ENCODE peak calls at places on chromosomes 5 and 9, in nine cellular contexts. One of them, this sample, is unnamed.

GRCh38 chr5:124902097-124902821 is 155.8 kb upstream of the ZNF608 start:
- DNase-seq in fibroblast of lung: peak
- DNase-seq in epithelial cell of esophagus: peak
- DNase-seq in AG04449: peak
- DNase-seq in kidney: peak
- DNase-seq in lower lobe of right lung: no peak
- DNase-seq in PC-9: no peak
- DNase-seq in cardiac fibroblast: peak
- DNase-seq in foreskin fibroblast: peak
- DNase-seq in this sample: peak

GRCh38 chr5:137617806-137618205 is 118.1 kb downstream of the KLHL3 start:
- DNase-seq in fibroblast of lung: peak
- DNase-seq in epithelial cell of esophagus: peak
- DNase-seq in AG04449: no peak
- DNase-seq in kidney: no peak
- DNase-seq in lower lobe of right lung: no peak
- DNase-seq in PC-9: no peak
- DNase-seq in cardiac fibroblast: peak
- DNase-seq in foreskin fibroblast: peak
- DNase-seq in this sample: peak

GRCh38 chr5:117594165-117594564 is 1019.5 kb upstream of the SEMA6A start:
- DNase-seq in fibroblast of lung: no peak
- DNase-seq in epithelial cell of esophagus: no peak
- DNase-seq in AG04449: no peak
- DNase-seq in kidney: no peak
- DNase-seq in lower lobe of right lung: no peak
- DNase-seq in PC-9: no peak
- DNase-seq in cardiac fibroblast: peak
- DNase-seq in foreskin fibroblast: peak
- DNase-seq in this sample: peak

GRCh38 chr9:87676976-87677775 is 48.7 kb upstream of the CTSL start:
- DNase-seq in fibroblast of lung: peak
- DNase-seq in epithelial cell of esophagus: no peak
- DNase-seq in AG04449: no peak
- DNase-seq in kidney: no peak
- DNase-seq in lower lobe of right lung: no peak
- DNase-seq in PC-9: no peak
- DNase-seq in cardiac fibroblast: peak
- DNase-seq in foreskin fibroblast: peak
- DNase-seq in this sample: peak

GRCh38 chr9:86122309-86122708 is 23.0 kb upstream of the GOLM1 start:
- DNase-seq in fibroblast of lung: no peak
- DNase-seq in epithelial cell of esophagus: no peak
- DNase-seq in AG04449: no peak
- DNase-seq in kidney: no peak
- DNase-seq in lower lobe of right lung: no peak
- DNase-seq in PC-9: peak
- DNase-seq in cardiac fibroblast: no peak
- DNase-seq in foreskin fibroblast: no peak
- DNase-seq in this sample: no peak

GRCh38 chr9:68706579-68707201 is 1.6 kb downstream of the PIP5K1B start:
- DNase-seq in fibroblast of lung: no peak
- DNase-seq in epithelial cell of esophagus: no peak
- DNase-seq in AG04449: no peak
- DNase-seq in kidney: no peak
- DNase-seq in lower lobe of right lung: no peak
- DNase-seq in PC-9: no peak
- DNase-seq in cardiac fibroblast: peak
- DNase-seq in foreskin fibroblast: no peak
- DNase-seq in this sample: no peak

GRCh38 chr9:8331507-8331906 is 531.9 kb upstream of the DMAC1 start:
- DNase-seq in fibroblast of lung: no peak
- DNase-seq in epithelial cell of esophagus: no peak
- DNase-seq in AG04449: no peak
- DNase-seq in kidney: peak
- DNase-seq in lower lobe of right lung: no peak
- DNase-seq in PC-9: no peak
- DNase-seq in cardiac fibroblast: no peak
- DNase-seq in foreskin fibroblast: no peak
- DNase-seq in this sample: no peak

GRCh38 chr5:176629853-176630680 is at the start of the genes EIF4E1B and SNCB:
- DNase-seq in fibroblast of lung: peak
- DNase-seq in epithelial cell of esophagus: peak
- DNase-seq in AG04449: no peak
- DNase-seq in kidney: peak
- DNase-seq in lower lobe of right lung: no peak
- DNase-seq in PC-9: no peak
- DNase-seq in cardiac fibroblast: no peak
- DNase-seq in foreskin fibroblast: peak
- DNase-seq in this sample: no peak

GRCh38 chr5:9502864-9503263 is 43.0 kb downstream of the SEMA5A start:
- DNase-seq in fibroblast of lung: no peak
- DNase-seq in epithelial cell of esophagus: no peak
- DNase-seq in AG04449: no peak
- DNase-seq in kidney: no peak
- DNase-seq in lower lobe of right lung: no peak
- DNase-seq in PC-9: no peak
- DNase-seq in cardiac fibroblast: no peak
- DNase-seq in foreskin fibroblast: no peak
- DNase-seq in this sample: no peak

GRCh38 chr9:37141015-37141414 is 20.6 kb downstream of the ZCCHC7 start:
- DNase-seq in fibroblast of lung: no peak
- DNase-seq in epithelial cell of esophagus: no peak
- DNase-seq in AG04449: no peak
- DNase-seq in kidney: no peak
- DNase-seq in lower lobe of right lung: no peak
- DNase-seq in PC-9: no peak
- DNase-seq in cardiac fibroblast: no peak
- DNase-seq in foreskin fibroblast: no peak
- DNase-seq in this sample: no peak

GRCh38 chr9:20395671-20396070 is 226.6 kb downstream of the MLLT3 start:
- DNase-seq in fibroblast of lung: no peak
- DNase-seq in epithelial cell of esophagus: no peak
- DNase-seq in AG04449: no peak
- DNase-seq in kidney: no peak
- DNase-seq in lower lobe of right lung: no peak
- DNase-seq in PC-9: no peak
- DNase-seq in cardiac fibroblast: no peak
- DNase-seq in foreskin fibroblast: no peak
- DNase-seq in this sample: no peak

GRCh38 chr5:149865746-149866145 is 78.8 kb downstream of the PDE6A start:
- DNase-seq in fibroblast of lung: no peak
- DNase-seq in epithelial cell of esophagus: peak
- DNase-seq in AG04449: no peak
- DNase-seq in kidney: no peak
- DNase-seq in lower lobe of right lung: no peak
- DNase-seq in PC-9: no peak
- DNase-seq in cardiac fibroblast: peak
- DNase-seq in foreskin fibroblast: no peak
- DNase-seq in this sample: no peak

GRCh38 chr9:108182950-108183381 is 672.8 kb downstream of the ACTL7B start:
- DNase-seq in fibroblast of lung: peak
- DNase-seq in epithelial cell of esophagus: peak
- DNase-seq in AG04449: no peak
- DNase-seq in kidney: no peak
- DNase-seq in lower lobe of right lung: no peak
- DNase-seq in PC-9: no peak
- DNase-seq in cardiac fibroblast: peak
- DNase-seq in foreskin fibroblast: no peak
- DNase-seq in this sample: peak

GRCh38 chr9:114616684-114617520 is 5.8 kb downstream of the TMEM268 start:
- DNase-seq in fibroblast of lung: no peak
- DNase-seq in epithelial cell of esophagus: peak
- DNase-seq in AG04449: no peak
- DNase-seq in kidney: peak
- DNase-seq in lower lobe of right lung: peak
- DNase-seq in PC-9: no peak
- DNase-seq in cardiac fibroblast: no peak
- DNase-seq in foreskin fibroblast: no peak
- DNase-seq in this sample: no peak

GRCh38 chr5:127599847-127600246 is 49.0 kb upstream of the CTXN3 start:
- DNase-seq in fibroblast of lung: no peak
- DNase-seq in epithelial cell of esophagus: no peak
- DNase-seq in AG04449: no peak
- DNase-seq in kidney: no peak
- DNase-seq in lower lobe of right lung: no peak
- DNase-seq in PC-9: no peak
- DNase-seq in cardiac fibroblast: no peak
- DNase-seq in foreskin fibroblast: no peak
- DNase-seq in this sample: no peak

GRCh38 chr9:8256880-8257279 is 457.3 kb upstream of the DMAC1 start:
- DNase-seq in fibroblast of lung: no peak
- DNase-seq in epithelial cell of esophagus: no peak
- DNase-seq in AG04449: no peak
- DNase-seq in kidney: no peak
- DNase-seq in lower lobe of right lung: no peak
- DNase-seq in PC-9: no peak
- DNase-seq in cardiac fibroblast: no peak
- DNase-seq in foreskin fibroblast: no peak
- DNase-seq in this sample: no peak

GRCh38 chr5:121962943-121963342 is 1.2 kb downstream of the SRFBP1 start:
- DNase-seq in fibroblast of lung: no peak
- DNase-seq in epithelial cell of esophagus: peak
- DNase-seq in AG04449: no peak
- DNase-seq in kidney: no peak
- DNase-seq in lower lobe of right lung: no peak
- DNase-seq in PC-9: no peak
- DNase-seq in cardiac fibroblast: peak
- DNase-seq in foreskin fibroblast: peak
- DNase-seq in this sample: no peak
- H3K4me3 ChIP-seq in fibroblast of lung: peak
- H3K4me3 ChIP-seq in epithelial cell of esophagus: peak
- H3K4me3 ChIP-seq in AG04449: peak
- H3K4me3 ChIP-seq in kidney: peak
- H3K4me3 ChIP-seq in lower lobe of right lung: peak
- H3K4me3 ChIP-seq in PC-9: peak
- H3K4me3 ChIP-seq in cardiac fibroblast: peak
- H3K4me3 ChIP-seq in foreskin fibroblast: peak
- H3K4me3 ChIP-seq in this sample: peak

DNA sequence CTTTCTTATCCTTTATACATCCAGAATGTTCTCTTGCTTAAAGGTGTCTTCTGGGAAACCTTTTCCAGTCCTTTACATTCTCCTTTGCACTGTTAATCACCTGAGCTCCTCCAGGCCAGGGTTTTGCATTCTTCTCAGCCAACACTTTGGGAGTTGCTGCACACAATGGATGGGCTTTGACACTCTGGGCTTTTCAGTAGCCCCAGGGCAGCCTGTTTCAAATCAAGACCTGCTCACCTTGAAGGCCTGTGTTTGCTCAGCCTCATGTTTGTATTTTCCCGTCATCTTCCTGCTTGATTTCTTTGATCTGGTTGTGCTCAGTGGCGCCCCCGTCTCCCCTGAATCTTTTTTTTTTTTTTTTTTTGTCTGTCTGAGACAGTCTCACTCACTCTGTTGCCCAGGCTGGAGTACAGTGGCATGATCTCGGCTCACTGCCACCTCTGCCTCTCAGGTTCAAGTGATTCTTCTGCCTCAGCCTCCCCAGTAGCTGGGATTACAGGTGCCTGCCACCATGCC is 41.0 kb downstream of the DMRT1 start:
- DNase-seq in fibroblast of lung: no peak
- DNase-seq in epithelial cell of esophagus: peak
- DNase-seq in AG04449: no peak
- DNase-seq in kidney: no peak
- DNase-seq in lower lobe of right lung: no peak
- DNase-seq in PC-9: no peak
- DNase-seq in cardiac fibroblast: no peak
- DNase-seq in foreskin fibroblast: no peak
- DNase-seq in this sample: no peak
- TF ChIP-seq CTCF in fibroblast of lung: no peak
- TF ChIP-seq CTCF in epithelial cell of esophagus: no peak
- TF ChIP-seq CTCF in AG04449: no peak
- TF ChIP-seq CTCF in kidney: no peak
- TF ChIP-seq CTCF in lower lobe of right lung: no peak
- TF ChIP-seq CTCF in PC-9: no peak
- TF ChIP-seq CTCF in cardiac fibroblast: no peak
- TF ChIP-seq CTCF in foreskin fibroblast: no peak
- TF ChIP-seq CTCF in this sample: no peak

DNA sequence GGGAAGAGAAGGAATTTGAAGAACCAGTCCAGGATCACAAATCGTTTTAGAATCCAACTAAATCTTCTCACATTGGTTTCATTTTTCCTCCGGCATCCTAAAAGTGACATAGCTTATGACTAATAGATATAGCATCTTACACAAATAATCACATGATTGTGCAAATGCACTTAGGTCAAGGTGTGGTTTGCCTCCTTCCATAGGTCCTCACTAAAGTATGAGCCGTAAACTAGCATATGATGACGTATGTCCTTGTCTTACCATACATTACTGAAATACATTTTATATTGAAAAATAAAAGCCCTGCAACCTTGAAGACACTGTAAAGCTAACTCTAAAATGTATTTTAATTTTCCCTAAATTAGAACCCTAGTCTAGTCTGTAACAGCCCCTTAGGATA is 362.7 kb upstream of the ADAMTS16 start:
- DNase-seq in fibroblast of lung: peak
- DNase-seq in epithelial cell of esophagus: no peak
- DNase-seq in AG04449: no peak
- DNase-seq in kidney: no peak
- DNase-seq in lower lobe of right lung: no peak
- DNase-seq in PC-9: no peak
- DNase-seq in cardiac fibroblast: no peak
- DNase-seq in foreskin fibroblast: no peak
- DNase-seq in this sample: no peak
- H3K4me3 ChIP-seq in fibroblast of lung: no peak
- H3K4me3 ChIP-seq in epithelial cell of esophagus: no peak
- H3K4me3 ChIP-seq in AG04449: no peak
- H3K4me3 ChIP-seq in kidney: no peak
- H3K4me3 ChIP-seq in lower lobe of right lung: no peak
- H3K4me3 ChIP-seq in PC-9: no peak
- H3K4me3 ChIP-seq in cardiac fibroblast: no peak
- H3K4me3 ChIP-seq in foreskin fibroblast: no peak
- H3K4me3 ChIP-seq in this sample: no peak

GRCh38 chr9:93303806-93304573 is 120.1 kb downstream of the WNK2 start:
- DNase-seq in fibroblast of lung: no peak
- DNase-seq in epithelial cell of esophagus: no peak
- DNase-seq in AG04449: no peak
- DNase-seq in kidney: peak
- DNase-seq in lower lobe of right lung: no peak
- DNase-seq in PC-9: no peak
- DNase-seq in cardiac fibroblast: no peak
- DNase-seq in foreskin fibroblast: no peak
- DNase-seq in this sample: no peak

GRCh38 chr9:93303258-93303771 is 119.4 kb downstream of the WNK2 start:
- DNase-seq in fibroblast of lung: no peak
- DNase-seq in epithelial cell of esophagus: no peak
- DNase-seq in AG04449: no peak
- DNase-seq in kidney: peak
- DNase-seq in lower lobe of right lung: no peak
- DNase-seq in PC-9: no peak
- DNase-seq in cardiac fibroblast: no peak
- DNase-seq in foreskin fibroblast: no peak
- DNase-seq in this sample: no peak

GRCh38 chr9:93306081-93306480 is 122.1 kb downstream of the WNK2 start:
- DNase-seq in fibroblast of lung: no peak
- DNase-seq in epithelial cell of esophagus: no peak
- DNase-seq in AG04449: no peak
- DNase-seq in kidney: peak
- DNase-seq in lower lobe of right lung: no peak
- DNase-seq in PC-9: no peak
- DNase-seq in cardiac fibroblast: no peak
- DNase-seq in foreskin fibroblast: no peak
- DNase-seq in this sample: no peak

GRCh38 chr9:93305497-93306020 is 121.6 kb downstream of the WNK2 start:
- DNase-seq in fibroblast of lung: no peak
- DNase-seq in epithelial cell of esophagus: no peak
- DNase-seq in AG04449: no peak
- DNase-seq in kidney: no peak
- DNase-seq in lower lobe of right lung: peak
- DNase-seq in PC-9: no peak
- DNase-seq in cardiac fibroblast: no peak
- DNase-seq in foreskin fibroblast: no peak
- DNase-seq in this sample: no peak

GRCh38 chr9:93304574-93305496 is 120.9 kb downstream of the WNK2 start:
- DNase-seq in fibroblast of lung: peak
- DNase-seq in epithelial cell of esophagus: peak
- DNase-seq in AG04449: no peak
- DNase-seq in kidney: peak
- DNase-seq in lower lobe of right lung: peak
- DNase-seq in PC-9: no peak
- DNase-seq in cardiac fibroblast: peak
- DNase-seq in foreskin fibroblast: peak
- DNase-seq in this sample: peak
- TF ChIP-seq CTCF in fibroblast of lung: peak
- TF ChIP-seq CTCF in epithelial cell of esophagus: peak
- TF ChIP-seq CTCF in AG04449: peak
- TF ChIP-seq CTCF in kidney: peak
- TF ChIP-seq CTCF in lower lobe of right lung: peak
- TF ChIP-seq CTCF in PC-9: peak
- TF ChIP-seq CTCF in cardiac fibroblast: peak
- TF ChIP-seq CTCF in foreskin fibroblast: peak
- TF ChIP-seq CTCF in this sample: peak